ENCODE peak calls at places on chromosomes 11 and 22, in seven cellular contexts. C is brain microvascular endothelial cell; I is Calu3; Q is thoracic aorta; E is kidney tubule cell; X is stimulated activated CD8-positive, alpha-beta memory T cell treated with anti-CD3 and anti-CD28 coated beads, Interleukin-4, amount 100 ng/mL, for 24 hours; K is T-cell. J is an unnamed sample.
A peak's percentile ranks its signal among the peaks of the same experiment; 100 is the strongest.

GRCh38 chr22:44366372-44367310 is 53.9 kb upstream of the SHISAL1 start:
- DNase-seq in C (no peak), E (no peak), I (no peak), X (no peak), K (no peak), Q (no peak), J (no peak)

GRCh38 chr22:27492566-27493201 is 308.9 kb downstream of the MN1 start:
- DNase-seq in X (no peak), C (no peak), Q (no peak), K (no peak), E (no peak), I (no peak), J (no peak)

GRCh38 chr11:64387916-64388315 is 29.0 kb downstream of the RPS6KA4 start:
- DNase-seq in E (no peak), I (no peak), K (no peak), X (no peak), Q (no peak), C (no peak), J (no peak)

GRCh38 chr11:46051102-46051501 is 70.2 kb downstream of the PHF21A start:
- DNase-seq in X (no peak), K (no peak), I (no peak), Q (no peak), E (no peak), C (no peak), J (no peak)

GRCh38 chr11:61297741-61298140 is 2.6 kb upstream of the VWCE start:
- DNase-seq in E (peak; percentile 91), K (no peak), C (peak; percentile 92), Q (no peak), X (no peak), I (no peak), J (peak; percentile 54)

GRCh38 chr11:6572215-6572614 is 31.2 kb downstream of the RRP8 start:
- DNase-seq in C (peak; percentile 42), E (peak; percentile 52), K (no peak), Q (no peak), X (no peak), I (no peak), J (no peak)

GRCh38 chr11:86676010-86676409 is 3.6 kb upstream of the ME3 start:
- DNase-seq in E (no peak), C (no peak), K (no peak), X (no peak), I (no peak), Q (no peak), J (no peak)

GRCh38 chr22:46297151-46297819 is 615 bp downstream of the GTSE1 start:
- DNase-seq in K (no peak), E (peak; percentile 60), X (no peak), C (peak; percentile 20), I (peak; percentile 17), Q (no peak), J (no peak)

GRCh38 chr11:1696608-1697570 is at the start of gene KRTAP5-6:
- DNase-seq in Q (no peak), C (no peak), E (no peak), X (no peak), I (no peak), K (no peak), J (no peak)

GRCh38 chr22:43207849-43208702 is 21.1 kb upstream of the TTLL12 start:
- DNase-seq in I (no peak), K (no peak), X (no peak), C (no peak), E (peak; percentile 14), Q (no peak), J (no peak)

GRCh38 chr11:19087658-19088057 is 27.1 kb upstream of the MRGPRX2 start:
- DNase-seq in I (no peak), X (no peak), E (peak; percentile 78), C (peak; percentile 31), Q (no peak), K (no peak), J (no peak)

GRCh38 chr11:83249972-83250593 is 36.1 kb downstream of the CCDC90B start:
- DNase-seq in C (peak; percentile 33), Q (no peak), K (peak; percentile 4), X (no peak), I (no peak), E (peak; percentile 46), J (peak; percentile 38)

GRCh38 chr22:23457586-23457985 is 122.5 kb downstream of the IGLL1 start:
- DNase-seq in E (no peak), Q (no peak), X (no peak), I (no peak), C (no peak), K (no peak), J (no peak)

GRCh38 chr11:10455637-10456487 is 798 bp downstream of the AMPD3 start:
- DNase-seq in K (peak; percentile 63), I (no peak), C (peak; percentile 89), E (peak; percentile 91), Q (no peak), X (peak; percentile 60), J (no peak)

GRCh38 chr22:40363059-40363458 is 7.3 kb upstream of the SGSM3 start:
- DNase-seq in C (no peak), E (no peak), Q (no peak), X (no peak), K (no peak), I (no peak), J (no peak)

GRCh38 chr22:39439170-39439569 is 17.6 kb upstream of the MGAT3 start:
- DNase-seq in K (no peak), Q (no peak), E (peak; percentile 17), X (no peak), I (no peak), C (peak; percentile 85), J (no peak)

GRCh38 chr11:77101043-77101537 is 1.6 kb upstream of the OMP start:
- DNase-seq in X (no peak), I (peak; percentile 29), E (peak; percentile 20), K (no peak), C (no peak), Q (no peak), J (no peak)

GRCh38 chr11:76670475-76671235 is at the start of gene LRRC32:
- DNase-seq in E (no peak), Q (no peak), K (no peak), C (no peak), X (no peak), I (peak; percentile 24), J (no peak)

GRCh38 chr11:119684361-119685072 is 44.5 kb downstream of the NECTIN1 start:
- DNase-seq in C (peak; percentile 64), K (no peak), X (no peak), I (peak; percentile 74), Q (no peak), E (peak; percentile 74), J (no peak)

GRCh38 chr11:112345708-112346107 is 85.0 kb upstream of the PLET1 start:
- DNase-seq in C (no peak), X (no peak), K (no peak), E (no peak), I (no peak), Q (no peak), J (no peak)

GRCh38 chr22:42297778-42298177 is 27.3 kb upstream of the TCF20 start:
- DNase-seq in E (no peak), I (no peak), K (no peak), C (no peak), X (no peak), Q (no peak), J (no peak)

GRCh38 chr11:17927643-17928343 is 85.1 kb downstream of the SERGEF start:
- DNase-seq in I (no peak), K (no peak), E (no peak), C (no peak), X (no peak), Q (no peak), J (no peak)

GRCh38 chr22:17871726-17872458 is 97.6 kb upstream of the BID start:
- DNase-seq in C (no peak), K (no peak), Q (no peak), X (no peak), I (no peak), E (no peak), J (no peak)

GRCh38 chr11:61280883-61281580 is 14.1 kb downstream of the VWCE start:
- DNase-seq in C (no peak), E (no peak), X (no peak), I (no peak), Q (no peak), K (no peak), J (no peak)

GRCh38 chr11:2386591-2386990 is 9.5 kb downstream of the CD81 start:
- DNase-seq in I (no peak), K (no peak), E (no peak), Q (no peak), C (no peak), X (no peak), J (no peak)

GRCh38 chr11:123740787-123741158 is 687 bp downstream of the ZNF202 start:
- DNase-seq in Q (no peak), X (no peak), I (no peak), E (peak; percentile 11), K (no peak), C (no peak), J (no peak)

GRCh38 chr11:16804104-16804947 is 65.9 kb downstream of the C11orf58 start:
- DNase-seq in C (no peak), E (no peak), X (no peak), Q (no peak), K (no peak), I (no peak), J (no peak)

GRCh38 chr11:118051611-118052461 is 25.0 kb upstream of the TMPRSS4 start:
- DNase-seq in K (peak; percentile 80), X (peak; percentile 37), C (no peak), I (no peak), Q (no peak), E (no peak), J (no peak)